ENCODE peak calls at places on chromosomes 6 and 20, in four cellular contexts. D, Q, Z and E are unnamed samples.

GRCh38 chr6:64266351-64266821 is 630.8 kb downstream of the PHF3 start:
- DNase-seq in D (no peak), Q (no peak), Z (peak; percentile 79), E (no peak)

GRCh38 chr20:48596499-48596898 is 231.3 kb downstream of the PREX1 start:
- DNase-seq in D (no peak), Q (no peak), Z (no peak), E (no peak)

GRCh38 chr6:27966044-27966443 is 9.0 kb downstream of the OR2B6 start:
- DNase-seq in D (no peak), Q (no peak), Z (no peak), E (no peak)

GRCh38 chr6:169253745-169254238 is at the start of gene THBS2:
- DNase-seq in D (no peak), Q (no peak), Z (no peak), E (peak; percentile 67)

GRCh38 chr6:45899683-45899946 is 116.0 kb downstream of the CLIC5 start:
- DNase-seq in D (no peak), Q (no peak), Z (no peak), E (no peak)

GRCh38 chr6:158131926-158132325 is 36.1 kb downstream of the SERAC1 start:
- DNase-seq in D (no peak), Q (peak; percentile 39), Z (no peak), E (no peak)

GRCh38 chr6:152170702-152171667 is 363.5 kb downstream of the ESR1 start:
- DNase-seq in D (no peak), Q (no peak), Z (peak; percentile 89), E (no peak)

GRCh38 chr6:77688641-77689040 is 35.8 kb downstream of the MEI4 start:
- DNase-seq in D (no peak), Q (no peak), Z (no peak), E (no peak)

GRCh38 chr20:36473164-36473563 is 68.2 kb upstream of the MYL9 start:
- DNase-seq in D (no peak), Q (no peak), Z (no peak), E (no peak)

GRCh38 chr6:98832282-98833100 is 1.9 kb upstream of the POU3F2 start:
- DNase-seq in D (peak; percentile 74), Q (peak; percentile 32), Z (no peak), E (no peak)

GRCh38 chr6:7879980-7880717 is 30.4 kb downstream of the TXNDC5 start:
- DNase-seq in D (no peak), Q (no peak), Z (no peak), E (no peak)

GRCh38 chr20:33339515-33340058 is 56.6 kb downstream of the BPIFB1 start:
- DNase-seq in D (no peak), Q (no peak), Z (no peak), E (no peak)

GRCh38 chr6:106617302-106617701 is 12.0 kb downstream of the RTN4IP1 start:
- DNase-seq in D (no peak), Q (no peak), Z (no peak), E (no peak)

GRCh38 chr6:148980234-148980633 is 233.4 kb downstream of the UST start:
- DNase-seq in D (no peak), Q (no peak), Z (no peak), E (no peak)

GRCh38 chr20:13025181-13025580 is 16.4 kb downstream of the SPTLC3 start:
- DNase-seq in D (no peak), Q (no peak), Z (no peak), E (no peak)

GRCh38 chr6:91273729-91274128 is 686.9 kb upstream of the MAP3K7 start:
- DNase-seq in D (no peak), Q (no peak), Z (no peak), E (peak; percentile 71)

GRCh38 chr20:49694450-49695071 is 19.1 kb downstream of the B4GALT5 start:
- DNase-seq in D (no peak), Q (no peak), Z (no peak), E (no peak)
- H3K27ac ChIP-seq in D (peak overlapping the region; percentile 18), Q (no peak overlapping the region), Z (no peak overlapping the region), E (no peak overlapping the region)

GRCh38 chr20:52652271-52652670 is 319.9 kb upstream of the TSHZ2 start:
- DNase-seq in D (no peak), Q (no peak), Z (no peak), E (no peak)

GRCh38 chr20:52654552-52654951 is 317.6 kb upstream of the TSHZ2 start:
- DNase-seq in D (no peak), Q (no peak), Z (no peak), E (no peak)

GRCh38 chr20:52645822-52646221 is 326.3 kb upstream of the TSHZ2 start:
- DNase-seq in D (no peak), Q (no peak), Z (no peak), E (no peak)

GRCh38 chr20:52655365-52655764 is 316.8 kb upstream of the TSHZ2 start:
- DNase-seq in D (no peak), Q (no peak), Z (no peak), E (no peak)

DNA sequence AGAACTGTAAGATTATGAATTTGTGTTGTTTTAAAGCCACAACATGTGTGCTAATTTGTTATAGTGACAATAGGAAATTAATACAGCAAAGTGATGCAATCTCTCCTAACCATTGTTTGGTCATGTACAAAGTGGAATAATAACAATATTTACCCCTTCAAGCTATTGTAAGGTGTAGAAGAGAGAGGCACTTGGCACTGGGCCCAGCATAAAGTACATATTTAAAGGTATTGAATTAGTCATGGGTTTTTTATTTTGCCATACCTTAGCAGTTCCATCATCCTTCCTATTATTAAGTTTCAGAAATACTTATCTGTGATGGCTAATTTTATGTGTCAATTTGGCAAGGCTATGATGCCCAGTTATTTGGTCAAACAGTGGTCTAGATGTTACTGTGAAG is 322.4 kb upstream of the TSHZ2 start:
- DNase-seq in D (no peak), Q (no peak), Z (no peak), E (no peak)
- TF ChIP-seq CTCF in D (no peak), Q (no peak), Z (no peak), E (no peak)

GRCh38 chr20:53738945-53739798 is 145.5 kb upstream of the ZNF217 start:
- DNase-seq in D (no peak), Q (peak; percentile 72), Z (no peak), E (no peak)

GRCh38 chr20:53743607-53744260 is 150.1 kb upstream of the ZNF217 start:
- DNase-seq in D (no peak), Q (no peak), Z (no peak), E (no peak)

GRCh38 chr20:53739799-53740785 is 146.5 kb upstream of the ZNF217 start:
- DNase-seq in D (no peak), Q (peak; percentile 68), Z (no peak), E (no peak)

GRCh38 chr20:53741726-53742028 is 148.0 kb upstream of the ZNF217 start:
- DNase-seq in D (no peak), Q (no peak), Z (no peak), E (no peak)

DNA sequence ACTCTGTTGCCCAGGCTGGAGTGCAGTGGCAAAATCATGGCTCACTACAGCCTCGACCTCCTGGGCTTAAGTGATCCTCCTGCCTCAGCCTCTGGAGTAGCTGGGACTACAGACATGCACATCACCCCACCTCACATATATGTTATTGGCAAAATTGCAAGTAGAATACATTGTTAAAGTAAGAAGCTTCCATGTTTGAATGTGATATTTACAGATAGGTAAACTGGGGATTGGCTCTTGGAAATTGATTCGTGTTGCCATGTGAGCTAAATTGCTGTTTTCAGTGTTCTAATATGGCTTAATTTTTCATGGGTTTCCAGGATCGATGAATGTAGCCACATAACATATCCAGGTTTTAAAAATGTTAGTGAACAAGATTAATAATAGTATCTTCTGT is 149.0 kb upstream of the ZNF217 start:
- DNase-seq in D (no peak), Q (no peak), Z (no peak), E (no peak)
- H3K4me1 ChIP-seq in D (peaks cover 45% of the 10 kb centered on the region), Q (peaks cover 45% of the 10 kb centered on the region), Z (peaks cover 33% of the 10 kb centered on the region), E (peaks cover 20% of the 10 kb centered on the region)

GRCh38 chr6:12293931-12294800 is 4.0 kb downstream of the EDN1 start:
- DNase-seq in D (no peak), Q (no peak), Z (no peak), E (no peak)

GRCh38 chr6:12291083-12291784 is 1.1 kb downstream of the EDN1 start:
- DNase-seq in D (no peak), Q (peak; percentile 87), Z (no peak), E (no peak)

GRCh38 chr6:12294851-12295536 is 4.8 kb downstream of the EDN1 start:
- DNase-seq in D (no peak), Q (no peak), Z (no peak), E (no peak)

GRCh38 chr6:12291785-12292604 is 1.8 kb downstream of the EDN1 start:
- DNase-seq in D (peak; percentile 71), Q (peak; percentile 50), Z (no peak), E (no peak)

GRCh38 chr6:12293234-12293930 is 3.2 kb downstream of the EDN1 start:
- DNase-seq in D (no peak), Q (no peak), Z (no peak), E (no peak)
- H3K27ac ChIP-seq in D (no peak overlapping the region), Q (no peak overlapping the region), Z (no peak overlapping the region), E (no peak overlapping the region)

GRCh38 chr6:5671604-5672559 is 334.8 kb downstream of the NRN1 start:
- DNase-seq in D (no peak), Q (no peak), Z (no peak), E (no peak)
- TF ChIP-seq CTCF in D (no peak), Q (no peak), Z (no peak), E (no peak)

GRCh38 chr6:16105874-16106273 is 23.0 kb upstream of the MYLIP start:
- DNase-seq in D (no peak), Q (peak; percentile 8), Z (no peak), E (no peak)

GRCh38 chr6:16108419-16108818 is 20.5 kb upstream of the MYLIP start:
- DNase-seq in D (no peak), Q (no peak), Z (no peak), E (no peak)

GRCh38 chr6:16108996-16109658 is 19.8 kb upstream of the MYLIP start:
- DNase-seq in D (no peak), Q (no peak), Z (no peak), E (peak; percentile 32)

GRCh38 chr6:16105056-16105455 is 23.8 kb upstream of the MYLIP start:
- DNase-seq in D (no peak), Q (no peak), Z (no peak), E (no peak)

DNA sequence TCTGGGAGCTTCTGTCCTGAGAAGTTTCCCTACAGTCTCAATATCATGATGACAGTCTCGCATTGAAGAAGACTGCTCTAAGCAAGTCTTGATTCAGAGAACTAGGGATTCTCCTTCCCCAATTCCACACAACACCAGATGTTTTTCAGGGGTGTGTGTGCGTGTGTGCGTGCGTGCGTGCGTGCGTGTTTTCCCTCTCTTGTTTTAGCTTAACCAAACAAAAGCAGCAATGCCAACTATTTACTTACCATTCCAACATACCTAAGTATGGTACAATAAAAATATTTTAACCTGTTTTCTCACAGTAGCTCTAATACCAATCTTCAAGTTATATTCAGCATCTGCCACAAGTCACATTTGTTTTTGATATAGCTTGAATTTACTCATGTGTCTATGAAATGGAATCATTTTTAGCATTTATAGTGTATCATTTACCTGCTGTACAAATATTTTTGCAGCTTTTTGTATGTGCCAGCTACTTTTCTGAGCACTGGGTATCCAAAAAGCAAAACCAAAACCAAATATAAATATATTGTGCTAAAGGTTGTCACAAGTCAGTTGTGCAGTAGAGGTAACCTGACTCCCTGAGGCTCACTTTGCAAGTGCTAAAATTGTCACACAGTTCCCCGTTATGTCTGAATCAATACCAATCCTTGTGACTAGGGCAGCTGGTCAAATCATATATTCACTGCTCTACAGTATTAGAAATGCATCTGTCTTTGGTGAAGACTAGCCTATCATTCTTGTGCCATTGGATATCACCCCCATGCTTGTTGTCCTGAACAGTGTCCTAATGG is 21.7 kb upstream of the MYLIP start:
- DNase-seq in D (no peak), Q (no peak), Z (no peak), E (no peak)
- H3K4me1 ChIP-seq in D (peaks cover 27% of the 10 kb centered on the region), Q (no peaks in the 10 kb centered on the region), Z (no peaks in the 10 kb centered on the region), E (no peaks in the 10 kb centered on the region)